ENCODE peak calls at places on chromosome 4, in seven cellular contexts. One of them, this sample, is unnamed.

GRCh38 chr4:107035711-107036601 is at the start of gene DKK2:
- DNase-seq in T follicular helper cell: no peak
- DNase-seq in Right ventricle myocardium inferior: no peak
- DNase-seq in lower lobe of right lung: peak
- DNase-seq in activated T-cell treated with anti-CD3 and anti-CD28 coated beads for 24 hours: no peak
- DNase-seq in sigmoid colon: peak
- DNase-seq in NCI-H774: no peak
- DNase-seq in this sample: peak

GRCh38 chr4:144176476-144176875 is 36.0 kb upstream of the GYPA start:
- DNase-seq in Right ventricle myocardium inferior: no peak
- DNase-seq in T follicular helper cell: no peak
- DNase-seq in activated T-cell treated with anti-CD3 and anti-CD28 coated beads for 24 hours: no peak
- DNase-seq in NCI-H774: no peak
- DNase-seq in sigmoid colon: no peak
- DNase-seq in lower lobe of right lung: no peak
- DNase-seq in this sample: no peak

GRCh38 chr4:133592106-133592505 is 443.0 kb downstream of the PCDH10 start:
- DNase-seq in Right ventricle myocardium inferior: no peak
- DNase-seq in lower lobe of right lung: no peak
- DNase-seq in T follicular helper cell: no peak
- DNase-seq in NCI-H774: no peak
- DNase-seq in sigmoid colon: no peak
- DNase-seq in activated T-cell treated with anti-CD3 and anti-CD28 coated beads for 24 hours: no peak
- DNase-seq in this sample: no peak

GRCh38 chr4:59223292-59223941 is 1976.7 kb upstream of the ADGRL3 start:
- DNase-seq in sigmoid colon: no peak
- DNase-seq in activated T-cell treated with anti-CD3 and anti-CD28 coated beads for 24 hours: no peak
- DNase-seq in lower lobe of right lung: no peak
- DNase-seq in T follicular helper cell: no peak
- DNase-seq in NCI-H774: no peak
- DNase-seq in Right ventricle myocardium inferior: no peak
- DNase-seq in this sample: no peak

GRCh38 chr4:67746797-67747495 is 7.2 kb downstream of the GNRHR start:
- DNase-seq in activated T-cell treated with anti-CD3 and anti-CD28 coated beads for 24 hours: no peak
- DNase-seq in lower lobe of right lung: no peak
- DNase-seq in NCI-H774: no peak
- DNase-seq in Right ventricle myocardium inferior: no peak
- DNase-seq in T follicular helper cell: no peak
- DNase-seq in sigmoid colon: no peak
- DNase-seq in this sample: no peak

GRCh38 chr4:149345424-149345823 is 470.2 kb downstream of the IQCM start:
- DNase-seq in sigmoid colon: no peak
- DNase-seq in lower lobe of right lung: no peak
- DNase-seq in activated T-cell treated with anti-CD3 and anti-CD28 coated beads for 24 hours: no peak
- DNase-seq in NCI-H774: no peak
- DNase-seq in T follicular helper cell: no peak
- DNase-seq in Right ventricle myocardium inferior: no peak
- DNase-seq in this sample: no peak

GRCh38 chr4:155705664-155706063 is 39.0 kb downstream of the GUCY1A1 start:
- DNase-seq in sigmoid colon: no peak
- DNase-seq in NCI-H774: no peak
- DNase-seq in activated T-cell treated with anti-CD3 and anti-CD28 coated beads for 24 hours: no peak
- DNase-seq in lower lobe of right lung: no peak
- DNase-seq in Right ventricle myocardium inferior: no peak
- DNase-seq in T follicular helper cell: no peak
- DNase-seq in this sample: no peak

GRCh38 chr4:16082424-16083216 is 1.2 kb downstream of the PROM1 start:
- DNase-seq in sigmoid colon: no peak
- DNase-seq in activated T-cell treated with anti-CD3 and anti-CD28 coated beads for 24 hours: no peak
- DNase-seq in T follicular helper cell: no peak
- DNase-seq in Right ventricle myocardium inferior: peak
- DNase-seq in NCI-H774: peak
- DNase-seq in lower lobe of right lung: peak
- DNase-seq in this sample: peak

GRCh38 chr4:1416948-1417260 is 10.7 kb upstream of the NKX1-1 start:
- DNase-seq in sigmoid colon: peak
- DNase-seq in T follicular helper cell: no peak
- DNase-seq in NCI-H774: no peak
- DNase-seq in lower lobe of right lung: peak
- DNase-seq in activated T-cell treated with anti-CD3 and anti-CD28 coated beads for 24 hours: no peak
- DNase-seq in Right ventricle myocardium inferior: no peak
- DNase-seq in this sample: peak

GRCh38 chr4:14701896-14702295 is 300.4 kb upstream of the CPEB2 start:
- DNase-seq in T follicular helper cell: no peak
- DNase-seq in sigmoid colon: no peak
- DNase-seq in lower lobe of right lung: no peak
- DNase-seq in Right ventricle myocardium inferior: no peak
- DNase-seq in activated T-cell treated with anti-CD3 and anti-CD28 coated beads for 24 hours: no peak
- DNase-seq in NCI-H774: no peak
- DNase-seq in this sample: no peak

GRCh38 chr4:77911091-77911490 is 48.5 kb downstream of the MRPL1 start:
- DNase-seq in Right ventricle myocardium inferior: no peak
- DNase-seq in NCI-H774: no peak
- DNase-seq in T follicular helper cell: no peak
- DNase-seq in activated T-cell treated with anti-CD3 and anti-CD28 coated beads for 24 hours: no peak
- DNase-seq in sigmoid colon: no peak
- DNase-seq in lower lobe of right lung: no peak
- DNase-seq in this sample: no peak

GRCh38 chr4:78337216-78337615 is 214.4 kb upstream of the ANXA3 start:
- DNase-seq in lower lobe of right lung: no peak
- DNase-seq in activated T-cell treated with anti-CD3 and anti-CD28 coated beads for 24 hours: no peak
- DNase-seq in Right ventricle myocardium inferior: no peak
- DNase-seq in sigmoid colon: no peak
- DNase-seq in NCI-H774: no peak
- DNase-seq in T follicular helper cell: no peak
- DNase-seq in this sample: no peak

GRCh38 chr4:77156912-77157858 is at the start of gene CCNG2:
- DNase-seq in T follicular helper cell: peak
- DNase-seq in Right ventricle myocardium inferior: peak
- DNase-seq in sigmoid colon: peak
- DNase-seq in activated T-cell treated with anti-CD3 and anti-CD28 coated beads for 24 hours: peak
- DNase-seq in NCI-H774: peak
- DNase-seq in lower lobe of right lung: peak
- DNase-seq in this sample: peak